ENCODE peak calls at places on chromosomes 3 and 15, in ten cellular contexts. F is GM20000, P is lung microvascular endothelial cell, J is adrenal gland, A is islet precursor cell, C is nephron progenitor cell, V is hypothalamus, E is nucleus accumbens, I is heart right ventricle, M is hippocampal formation. S is an unnamed sample.
A peak's percentile ranks its signal among the peaks of the same experiment; 100 is the strongest.

GRCh38 chr15:79820176-79820575 is 76.6 kb downstream of the MTHFS start:
- DNase-seq in C (no peak), F (no peak), P (no peak), A (no peak), M (no peak), I (no peak), V (no peak), J (no peak), E (no peak), S (no peak)

GRCh38 chr3:117751691-117752090 is 1042.1 kb downstream of the TUSC7 start:
- DNase-seq in C (no peak), J (no peak), M (peak; percentile 87), A (no peak), E (peak; percentile 47), V (peak; percentile 57), F (no peak), P (no peak), I (no peak), S (no peak)

GRCh38 chr15:100973351-100974034 is 54.3 kb downstream of the LRRK1 start:
- DNase-seq in A (no peak), M (no peak), C (peak; percentile 68), V (no peak), P (peak; percentile 40), J (no peak), F (peak; percentile 75), E (no peak), I (no peak), S (no peak)

GRCh38 chr3:107690522-107691138 is 167.9 kb downstream of the BBX start:
- DNase-seq in C (no peak), I (no peak), M (peak; percentile 54), V (no peak), P (peak; percentile 76), A (no peak), J (no peak), E (no peak), F (peak; percentile 35), S (peak; percentile 79)

GRCh38 chr15:79128556-79128955 is 38.0 kb upstream of the RASGRF1 start:
- DNase-seq in C (no peak), I (no peak), F (no peak), M (no peak), P (no peak), E (no peak), A (no peak), J (no peak), V (no peak), S (no peak)

GRCh38 chr3:162632672-162633071 is 1136.1 kb downstream of the OTOL1 start:
- DNase-seq in M (no peak), J (no peak), C (no peak), E (no peak), F (no peak), I (no peak), A (no peak), V (no peak), P (no peak), S (no peak)

GRCh38 chr3:197151562-197151961 is 121.9 kb upstream of the MELTF start:
- DNase-seq in M (no peak), I (no peak), A (no peak), C (no peak), E (no peak), P (peak; percentile 55), J (peak; percentile 72), F (no peak), V (no peak), S (no peak)

GRCh38 chr15:80433836-80434235 is 29.7 kb downstream of the ARNT2 start:
- DNase-seq in M (no peak), E (no peak), C (no peak), I (no peak), F (no peak), A (peak; percentile 74), P (no peak), V (no peak), J (no peak), S (no peak)

S was measured in NCI-H1694.